ENCODE peak calls at places on chromosomes 3 and 15, in five cellular contexts. One of them, this sample, is unnamed.
A peak's percentile ranks its signal among the peaks of the same experiment; 100 is the strongest.

GRCh38 chr15:62440310-62440709 is 275.2 kb upstream of the C2CD4B start:
- DNase-seq in HCT116: no peak
- DNase-seq in HepG2: no peak
- DNase-seq in H1: no peak
- DNase-seq in endothelial cell of umbilical vein: no peak
- DNase-seq in this sample: no peak

GRCh38 chr3:48567500-48567899 is 3.9 kb upstream of the UCN2 start:
- DNase-seq in H1: no peak
- DNase-seq in endothelial cell of umbilical vein: no peak
- DNase-seq in HepG2: no peak
- DNase-seq in HCT116: no peak
- DNase-seq in this sample: no peak

GRCh38 chr3:154324919-154325318 is 632 bp upstream of the DHX36 start:
- DNase-seq in endothelial cell of umbilical vein: no peak
- DNase-seq in HepG2: peak; percentile 63
- DNase-seq in H1: no peak
- DNase-seq in HCT116: no peak
- DNase-seq in this sample: no peak

GRCh38 chr3:184240384-184241140 is 8.2 kb downstream of the ALG3 start:
- DNase-seq in H1: peak; percentile 60
- DNase-seq in HCT116: no peak
- DNase-seq in HepG2: no peak
- DNase-seq in endothelial cell of umbilical vein: peak; percentile 34
- DNase-seq in this sample: no peak

GRCh38 chr3:29639621-29640290 is 358.9 kb downstream of the RBMS3 start:
- DNase-seq in endothelial cell of umbilical vein: peak; percentile 30
- DNase-seq in HepG2: no peak
- DNase-seq in H1: no peak
- DNase-seq in HCT116: no peak
- DNase-seq in this sample: no peak

GRCh38 chr3:122353215-122353614 is 28.2 kb downstream of the CSTA start:
- DNase-seq in H1: no peak
- DNase-seq in HepG2: no peak
- DNase-seq in endothelial cell of umbilical vein: no peak
- DNase-seq in HCT116: no peak
- DNase-seq in this sample: no peak

GRCh38 chr3:194189243-194189791 is 53.4 kb downstream of the HES1 start:
- DNase-seq in H1: no peak
- DNase-seq in HCT116: no peak
- DNase-seq in endothelial cell of umbilical vein: peak; percentile 66
- DNase-seq in HepG2: no peak
- DNase-seq in this sample: no peak

GRCh38 chr15:71224024-71224423 is 108.8 kb downstream of the THSD4 start:
- DNase-seq in H1: no peak
- DNase-seq in HCT116: no peak
- DNase-seq in HepG2: no peak
- DNase-seq in endothelial cell of umbilical vein: no peak
- DNase-seq in this sample: no peak

GRCh38 chr3:32569540-32570425 is 875 bp downstream of the DYNC1LI1 start:
- DNase-seq in H1: peak; percentile 91
- DNase-seq in endothelial cell of umbilical vein: peak; percentile 59
- DNase-seq in HCT116: no peak
- DNase-seq in HepG2: peak; percentile 57
- DNase-seq in this sample: no peak

GRCh38 chr3:133413166-133414020 is 13.5 kb downstream of the BFSP2 start:
- DNase-seq in endothelial cell of umbilical vein: no peak
- DNase-seq in HCT116: no peak
- DNase-seq in HepG2: no peak
- DNase-seq in H1: no peak
- DNase-seq in this sample: peak; percentile 73

GRCh38 chr3:74537164-74537563 is 77.3 kb downstream of the CNTN3 start:
- DNase-seq in H1: no peak
- DNase-seq in HepG2: no peak
- DNase-seq in HCT116: no peak
- DNase-seq in endothelial cell of umbilical vein: no peak
- DNase-seq in this sample: no peak

GRCh38 chr15:67474405-67475080 is 46.4 kb upstream of the C15orf61 start:
- DNase-seq in endothelial cell of umbilical vein: no peak
- DNase-seq in HCT116: no peak
- DNase-seq in HepG2: no peak
- DNase-seq in H1: no peak
- DNase-seq in this sample: no peak

GRCh38 chr15:67469680-67470079 is 51.3 kb upstream of the C15orf61 start:
- DNase-seq in HCT116: no peak
- DNase-seq in H1: no peak
- DNase-seq in endothelial cell of umbilical vein: no peak
- DNase-seq in HepG2: no peak
- DNase-seq in this sample: no peak

GRCh38 chr15:67468431-67468830 is 52.5 kb upstream of the C15orf61 start:
- DNase-seq in H1: no peak
- DNase-seq in HCT116: no peak
- DNase-seq in endothelial cell of umbilical vein: no peak
- DNase-seq in HepG2: no peak
- DNase-seq in this sample: no peak

GRCh38 chr15:67472957-67473356 is 48.0 kb upstream of the C15orf61 start:
- DNase-seq in H1: no peak
- DNase-seq in endothelial cell of umbilical vein: no peak
- DNase-seq in HepG2: no peak
- DNase-seq in HCT116: no peak
- DNase-seq in this sample: no peak
- TF ChIP-seq POLR2AphosphoS5 in H1: no peak
- TF ChIP-seq POLR2AphosphoS5 in endothelial cell of umbilical vein: no peak
- TF ChIP-seq POLR2AphosphoS5 in HepG2: no peak
- TF ChIP-seq POLR2AphosphoS5 in HCT116: no peak
- TF ChIP-seq POLR2AphosphoS5 in this sample: no peak

DNA sequence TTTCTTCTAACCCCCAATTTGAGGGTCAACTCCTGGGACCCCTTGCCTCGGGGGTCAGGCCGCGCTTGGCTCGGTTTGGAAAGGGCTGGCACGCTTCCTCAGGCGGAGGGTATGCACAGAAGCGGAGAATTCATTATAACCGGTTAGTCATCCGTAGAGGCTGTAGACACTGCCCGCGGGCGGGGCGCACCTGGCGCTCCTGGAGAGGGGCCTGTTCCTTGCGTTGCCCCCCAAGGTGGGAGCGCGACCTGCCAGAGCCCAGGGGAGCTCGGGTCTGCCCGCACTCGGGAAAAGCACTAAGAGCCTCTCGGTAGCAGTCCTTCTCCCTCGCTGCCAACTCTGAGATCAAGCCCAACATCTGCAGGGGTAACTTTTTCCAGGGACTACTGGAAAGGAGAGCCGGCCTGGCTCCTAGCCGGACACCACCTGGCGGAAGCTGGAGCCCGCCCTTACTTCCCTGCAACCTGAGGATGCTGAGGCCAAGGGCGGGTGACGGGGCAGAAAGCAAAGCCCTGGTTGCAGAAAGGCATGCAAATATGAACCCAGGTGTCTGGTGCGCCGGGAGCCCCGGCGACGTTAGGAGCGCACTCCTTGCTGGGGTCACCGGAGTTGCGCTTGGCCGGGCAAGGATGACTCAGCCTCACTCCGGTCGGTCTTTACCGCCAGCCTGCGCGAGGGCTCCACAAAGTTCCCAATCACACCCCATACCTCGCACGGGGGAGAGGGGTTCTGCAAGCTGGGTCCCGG is 1.5 kb upstream of the CACNA2D3 start:
- DNase-seq in endothelial cell of umbilical vein: no peak
- DNase-seq in HepG2: no peak
- DNase-seq in H1: peak; percentile 73
- DNase-seq in HCT116: no peak
- DNase-seq in this sample: no peak
- TF ChIP-seq EZH2 in endothelial cell of umbilical vein: peak; percentile 45
- TF ChIP-seq EZH2 in HepG2: no peak
- TF ChIP-seq EZH2 in H1: no peak
- TF ChIP-seq EZH2 in HCT116: no peak
- TF ChIP-seq EZH2 in this sample: no peak

GRCh38 chr15:49428392-49429095 is 5.5 kb downstream of the FGF7 start:
- DNase-seq in HepG2: no peak
- DNase-seq in HCT116: no peak
- DNase-seq in H1: no peak
- DNase-seq in endothelial cell of umbilical vein: no peak
- DNase-seq in this sample: no peak

GRCh38 chr15:49430046-49430445 is 7.0 kb downstream of the FGF7 start:
- DNase-seq in H1: no peak
- DNase-seq in endothelial cell of umbilical vein: no peak
- DNase-seq in HepG2: no peak
- DNase-seq in HCT116: no peak
- DNase-seq in this sample: no peak

GRCh38 chr15:49424954-49425353 is 1.9 kb downstream of the FGF7 start:
- DNase-seq in endothelial cell of umbilical vein: no peak
- DNase-seq in HepG2: no peak
- DNase-seq in H1: no peak
- DNase-seq in HCT116: no peak
- DNase-seq in this sample: no peak

GRCh38 chr15:49423906-49424520 is 971 bp downstream of the FGF7 start:
- DNase-seq in H1: no peak
- DNase-seq in HepG2: no peak
- DNase-seq in HCT116: no peak
- DNase-seq in endothelial cell of umbilical vein: no peak
- DNase-seq in this sample: no peak

GRCh38 chr15:49427369-49427768 is 4.3 kb downstream of the FGF7 start:
- DNase-seq in H1: no peak
- DNase-seq in HCT116: no peak
- DNase-seq in endothelial cell of umbilical vein: no peak
- DNase-seq in HepG2: no peak
- DNase-seq in this sample: no peak
- H3K4me3 ChIP-seq in H1: no peak overlapping the region
- H3K4me3 ChIP-seq in HCT116: no peak overlapping the region
- H3K4me3 ChIP-seq in endothelial cell of umbilical vein: no peak overlapping the region
- H3K4me3 ChIP-seq in HepG2: no peak overlapping the region
- H3K4me3 ChIP-seq in this sample: no peak overlapping the region

DNA sequence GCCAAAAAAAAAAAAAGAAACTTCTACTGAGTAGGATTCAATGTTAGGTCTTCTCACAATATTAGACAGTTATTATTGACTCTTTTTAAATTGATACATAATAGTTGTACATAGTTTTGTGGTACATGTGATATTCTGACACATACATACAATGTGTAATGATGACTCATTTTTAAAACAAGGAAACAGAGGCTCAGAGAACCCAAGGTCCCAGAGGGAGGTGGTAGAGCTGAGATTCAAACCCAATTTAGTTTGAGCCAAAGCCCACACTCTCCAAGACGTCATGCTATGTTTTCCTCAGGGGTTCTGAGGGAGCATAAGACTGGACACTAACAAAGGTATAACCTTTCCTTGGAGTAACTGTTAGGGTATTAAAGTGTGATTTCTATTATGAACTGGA is 40.6 kb downstream of the MYO5C start:
- DNase-seq in HCT116: no peak
- DNase-seq in H1: no peak
- DNase-seq in HepG2: no peak
- DNase-seq in endothelial cell of umbilical vein: peak; percentile 75
- DNase-seq in this sample: no peak
- TF ChIP-seq POLR2AphosphoS5 in HCT116: no peak
- TF ChIP-seq POLR2AphosphoS5 in H1: no peak
- TF ChIP-seq POLR2AphosphoS5 in HepG2: no peak
- TF ChIP-seq POLR2AphosphoS5 in endothelial cell of umbilical vein: no peak
- TF ChIP-seq POLR2AphosphoS5 in this sample: no peak

GRCh38 chr3:127628788-127629456 is at the start of gene PODXL2:
- DNase-seq in HCT116: peak; percentile 24
- DNase-seq in H1: peak; percentile 76
- DNase-seq in endothelial cell of umbilical vein: peak; percentile 47
- DNase-seq in HepG2: peak; percentile 28
- DNase-seq in this sample: no peak

GRCh38 chr3:127632035-127632434 is 3.0 kb downstream of the PODXL2 start:
- DNase-seq in HCT116: no peak
- DNase-seq in endothelial cell of umbilical vein: no peak
- DNase-seq in HepG2: no peak
- DNase-seq in H1: no peak
- DNase-seq in this sample: no peak

GRCh38 chr3:127629462-127630403 is 748 bp downstream of the PODXL2 start:
- DNase-seq in HCT116: no peak
- DNase-seq in endothelial cell of umbilical vein: no peak
- DNase-seq in H1: no peak
- DNase-seq in HepG2: no peak
- DNase-seq in this sample: no peak

GRCh38 chr3:127632441-127632840 is 3.5 kb downstream of the PODXL2 start:
- DNase-seq in endothelial cell of umbilical vein: peak; percentile 21
- DNase-seq in HCT116: no peak
- DNase-seq in H1: no peak
- DNase-seq in HepG2: no peak
- DNase-seq in this sample: peak; percentile 18

DNA sequence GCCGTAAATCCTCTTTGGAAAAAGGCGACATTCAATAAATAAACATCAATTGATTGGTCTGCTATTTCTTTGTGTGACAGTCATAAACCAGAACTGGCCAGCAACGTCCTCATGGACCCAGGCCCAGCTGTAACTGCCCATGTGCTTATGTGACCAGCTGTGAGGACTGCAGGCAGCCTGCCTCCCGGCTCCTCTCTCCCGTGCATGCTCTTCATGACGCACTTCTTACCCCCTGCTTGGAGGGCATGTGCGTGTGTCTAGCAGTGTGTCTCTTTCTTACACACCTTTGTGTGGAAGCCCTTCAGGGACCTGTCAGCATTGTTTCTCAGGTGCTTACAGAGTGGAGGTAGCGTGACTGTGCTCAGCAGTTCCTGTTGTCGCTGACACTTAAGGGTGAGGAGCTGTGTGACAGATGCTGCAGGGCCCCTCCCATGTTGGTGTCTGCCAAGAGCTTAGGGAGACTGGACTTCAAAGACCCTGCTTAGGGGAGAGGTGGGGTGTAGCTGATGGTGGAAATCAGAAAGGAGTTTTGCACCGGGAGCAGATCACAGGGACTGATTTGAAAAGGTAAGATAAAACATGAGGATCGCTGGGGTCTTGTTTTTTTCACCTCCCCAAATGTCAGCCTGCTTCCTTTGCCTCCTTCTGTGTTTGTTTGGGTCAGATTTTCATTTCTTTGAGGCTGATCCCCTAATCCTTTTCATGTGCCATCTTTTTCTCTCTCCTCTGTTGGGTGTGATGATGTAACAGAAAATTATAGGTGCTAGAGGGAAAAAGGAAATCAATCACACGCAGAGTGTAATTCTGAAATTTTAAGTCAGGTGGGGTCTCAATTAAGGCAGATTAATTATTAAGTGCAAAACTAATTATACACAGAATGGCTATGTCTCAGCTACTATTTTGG is 2.1 kb downstream of the PODXL2 start:
- DNase-seq in HCT116: no peak
- DNase-seq in HepG2: no peak
- DNase-seq in H1: no peak
- DNase-seq in endothelial cell of umbilical vein: no peak
- DNase-seq in this sample: no peak
- TF ChIP-seq EZH2 in HCT116: no peak
- TF ChIP-seq EZH2 in HepG2: no peak
- TF ChIP-seq EZH2 in H1: no peak
- TF ChIP-seq EZH2 in endothelial cell of umbilical vein: peak; percentile 9
- TF ChIP-seq EZH2 in this sample: no peak

This sample was measured in SK-N-MC.